ENCODE peak calls at places on chromosomes 3 and 15, in four cellular contexts. F, A, S and L are unnamed samples.
A peak's percentile ranks its signal among the peaks of the same experiment; 100 is the strongest.

GRCh38 chr15:69465253-69465652 is 12.6 kb downstream of the RPLP1 start:
- DNase-seq in S (no peak), F (no peak), A (no peak), L (no peak)

GRCh38 chr3:156359337-156359736 is 195.6 kb downstream of the SSR3 start:
- DNase-seq in S (no peak), A (no peak), F (no peak), L (peak; percentile 7)

GRCh38 chr3:9508781-9509180 is 44.8 kb downstream of the LHFPL4 start:
- DNase-seq in S (no peak), A (no peak), F (no peak), L (no peak)

GRCh38 chr3:142925140-142925539 is 36.3 kb upstream of the PCOLCE2 start:
- DNase-seq in S (no peak), A (no peak), F (no peak), L (no peak)

GRCh38 chr3:15505412-15506165 is 15.9 kb downstream of the COLQ start:
- DNase-seq in S (no peak), F (no peak), A (no peak), L (no peak)

GRCh38 chr3:56829543-56829942 is 27.8 kb upstream of the ARHGEF3 start:
- DNase-seq in F (no peak), A (no peak), S (peak; percentile 30), L (no peak)

GRCh38 chr3:158908187-158908762 is 106.4 kb downstream of the MFSD1 start:
- DNase-seq in A (no peak), S (no peak), F (no peak), L (no peak)

GRCh38 chr3:126613481-126614187 is 41.3 kb downstream of the TXNRD3 start:
- DNase-seq in A (no peak), S (no peak), F (no peak), L (no peak)

DNA sequence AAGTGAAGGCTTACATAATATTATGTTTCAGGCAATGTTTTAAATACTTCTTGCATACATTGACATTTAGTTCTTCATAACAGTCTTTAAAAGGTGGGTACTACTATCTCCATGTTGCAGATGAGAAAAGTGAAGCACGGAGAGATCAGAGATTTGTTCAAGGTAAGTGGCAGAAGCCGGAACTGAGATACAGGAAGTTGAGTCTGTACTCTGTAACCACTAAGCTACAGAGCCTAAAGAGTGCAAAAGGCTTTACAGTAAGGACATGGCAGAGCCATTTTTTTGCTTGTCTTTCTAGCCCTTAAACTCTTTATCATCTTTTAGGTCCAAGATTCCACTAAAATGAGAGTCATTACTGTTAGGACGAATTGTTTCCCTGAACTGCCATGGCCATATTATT is 186.5 kb upstream of the PEX5L start:
- DNase-seq in F (no peak), S (no peak), A (no peak), L (no peak)
- H3K9me3 ChIP-seq in F (no peaks in the 10 kb centered on the region), S (peaks cover 49% of the 10 kb centered on the region), A (no peaks in the 10 kb centered on the region), L (no peaks in the 10 kb centered on the region)

DNA sequence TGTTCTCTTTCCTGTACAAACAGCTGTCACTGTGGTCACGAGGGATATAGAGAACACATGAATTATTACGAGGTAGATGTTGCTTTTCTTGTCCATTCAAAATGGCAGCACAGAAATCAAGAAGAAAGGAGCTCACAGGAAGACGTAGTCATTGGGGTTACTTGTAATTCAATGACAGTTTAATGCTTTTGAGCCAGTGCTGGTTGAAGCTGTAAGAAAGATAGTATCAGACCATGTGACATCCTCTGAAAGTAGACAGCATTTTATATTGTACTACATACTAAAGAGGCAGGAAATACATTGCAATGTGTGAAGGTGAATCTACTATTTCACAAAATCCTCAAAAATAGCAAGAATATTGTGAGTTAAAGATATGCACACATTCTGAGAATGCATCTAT is 140.3 kb downstream of the ABI3BP start:
- DNase-seq in A (no peak), S (no peak), F (no peak), L (no peak)
- TF ChIP-seq ZNF274 in A (no peak), S (no peak), F (no peak), L (no peak)

GRCh38 chr15:87959658-87960057 is 296.9 kb downstream of the NTRK3 start:
- DNase-seq in F (no peak), S (no peak), A (no peak), L (no peak)
- H3K4me1 ChIP-seq in F (no peaks in the 10 kb centered on the region), S (no peaks in the 10 kb centered on the region), A (no peaks in the 10 kb centered on the region), L (no peaks in the 10 kb centered on the region)

GRCh38 chr3:149832086-149832485 is 19.1 kb downstream of the RNF13 start:
- DNase-seq in S (no peak), F (no peak), A (no peak), L (no peak)
- H3K9me3 ChIP-seq in S (peaks cover 58% of the 10 kb centered on the region), F (peaks cover 7% of the 10 kb centered on the region), A (peaks cover 29% of the 10 kb centered on the region), L (peaks cover 20% of the 10 kb centered on the region)

DNA sequence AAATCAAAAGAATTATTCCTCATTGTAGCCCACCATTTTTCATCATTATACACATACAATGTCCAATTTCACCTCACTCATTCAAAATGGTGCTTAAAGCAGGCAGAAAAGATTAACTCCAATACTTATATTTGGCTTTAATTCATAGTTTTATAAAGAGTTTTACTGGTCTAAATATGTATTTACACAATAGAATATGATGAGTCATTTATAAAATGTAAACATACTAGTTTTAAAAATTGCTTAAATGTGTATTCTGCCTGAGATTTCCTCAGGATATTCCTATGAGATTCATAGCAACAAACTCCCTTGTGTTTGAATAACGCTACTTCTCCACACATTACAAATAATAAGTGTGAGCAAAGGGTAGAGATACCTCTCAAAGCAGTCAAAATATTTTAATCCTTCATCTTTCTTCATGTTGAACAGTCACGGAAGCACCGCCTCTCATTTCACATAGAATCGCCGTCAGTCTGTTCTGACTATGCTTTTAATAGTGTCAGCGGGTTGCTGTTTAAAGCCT is 75.7 kb upstream of the GBE1 start:
- DNase-seq in F (no peak), S (no peak), A (no peak), L (no peak)
- TF ChIP-seq ZNF274 in F (no peak), S (no peak), A (no peak), L (no peak)

GRCh38 chr3:43956945-43957344 is 266.2 kb downstream of the ABHD5 start:
- DNase-seq in A (no peak), F (no peak), S (no peak), L (no peak)

GRCh38 chr3:43958973-43959372 is 268.2 kb downstream of the ABHD5 start:
- DNase-seq in A (no peak), F (no peak), S (no peak), L (no peak)

GRCh38 chr3:43958005-43958770 is 267.4 kb downstream of the ABHD5 start:
- DNase-seq in S (no peak), F (no peak), A (no peak), L (no peak)

GRCh38 chr3:43959498-43960447 is 269.0 kb downstream of the ABHD5 start:
- DNase-seq in S (no peak), F (no peak), A (no peak), L (no peak)

GRCh38 chr3:43957553-43957952 is 266.8 kb downstream of the ABHD5 start:
- DNase-seq in S (no peak), F (no peak), A (no peak), L (no peak)
- H3K4me1 ChIP-seq in S (no peaks in the 10 kb centered on the region), F (no peaks in the 10 kb centered on the region), A (peaks cover 31% of the 10 kb centered on the region), L (peaks cover 4% of the 10 kb centered on the region)

GRCh38 chr15:33489335-33489734 is 178.6 kb downstream of the RYR3 start:
- DNase-seq in F (no peak), A (no peak), S (no peak), L (no peak)

GRCh38 chr15:33492434-33493052 is 181.8 kb downstream of the RYR3 start:
- DNase-seq in S (no peak), F (no peak), A (no peak), L (no peak)

GRCh38 chr15:33490703-33491102 is 179.9 kb downstream of the RYR3 start:
- DNase-seq in S (no peak), F (no peak), A (no peak), L (no peak)

DNA sequence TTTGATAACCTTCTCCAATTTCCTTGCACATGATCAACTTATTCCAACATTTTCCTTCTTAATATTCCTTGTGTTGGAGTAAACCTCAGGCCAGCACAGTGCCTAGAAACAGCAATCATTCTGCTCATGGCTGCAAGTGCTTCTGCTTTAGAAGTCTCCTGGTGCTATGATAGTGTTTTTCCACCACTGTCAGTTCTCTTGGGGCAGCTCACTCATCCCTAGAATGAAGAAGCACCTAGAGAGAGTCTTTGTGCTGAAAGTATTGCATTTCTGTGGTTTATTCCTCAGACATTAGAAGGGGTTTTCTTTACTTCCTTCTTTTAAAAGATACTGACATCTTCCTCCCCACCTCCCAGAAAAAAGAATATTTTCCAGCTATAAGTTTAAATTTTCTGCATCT is 183.5 kb downstream of the RYR3 start:
- DNase-seq in S (no peak), A (no peak), F (no peak), L (no peak)
- H3K9me3 ChIP-seq in S (peaks cover 4% of the 10 kb centered on the region), A (no peaks in the 10 kb centered on the region), F (no peaks in the 10 kb centered on the region), L (no peaks in the 10 kb centered on the region)

DNA sequence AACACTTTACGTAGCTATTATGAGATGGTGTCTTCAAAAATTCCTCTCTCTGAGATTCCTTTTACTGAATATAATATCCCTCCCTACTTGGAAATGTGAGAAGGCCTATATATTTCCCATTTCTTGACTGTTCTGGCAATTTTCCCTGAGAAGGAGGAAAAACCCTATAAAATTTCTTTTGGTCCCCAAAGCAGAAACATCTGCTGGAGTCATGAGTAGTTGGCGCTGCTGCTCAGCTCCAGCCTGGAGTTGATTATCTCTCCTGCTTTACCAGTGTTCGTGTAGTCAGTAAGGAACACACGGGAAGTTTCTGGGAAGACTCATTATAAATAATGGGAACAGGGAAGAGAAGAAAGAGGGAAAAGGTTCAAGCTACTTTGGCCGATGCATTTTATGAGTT is 680.1 kb downstream of the EPHA3 start:
- DNase-seq in S (no peak), F (no peak), A (no peak), L (no peak)
- TF ChIP-seq ZNF274 in S (no peak), F (no peak), A (no peak), L (no peak)

GRCh38 chr15:62453356-62453755 is 288.3 kb upstream of the C2CD4B start:
- DNase-seq in S (no peak), A (no peak), F (no peak), L (no peak)

GRCh38 chr15:62452656-62453055 is 287.6 kb upstream of the C2CD4B start:
- DNase-seq in S (no peak), F (no peak), A (no peak), L (no peak)

GRCh38 chr15:62453979-62454378 is 288.9 kb upstream of the C2CD4B start:
- DNase-seq in A (no peak), S (no peak), F (no peak), L (no peak)

GRCh38 chr15:62450061-62450460 is 285.0 kb upstream of the C2CD4B start:
- DNase-seq in S (no peak), F (no peak), A (no peak), L (no peak)

DNA sequence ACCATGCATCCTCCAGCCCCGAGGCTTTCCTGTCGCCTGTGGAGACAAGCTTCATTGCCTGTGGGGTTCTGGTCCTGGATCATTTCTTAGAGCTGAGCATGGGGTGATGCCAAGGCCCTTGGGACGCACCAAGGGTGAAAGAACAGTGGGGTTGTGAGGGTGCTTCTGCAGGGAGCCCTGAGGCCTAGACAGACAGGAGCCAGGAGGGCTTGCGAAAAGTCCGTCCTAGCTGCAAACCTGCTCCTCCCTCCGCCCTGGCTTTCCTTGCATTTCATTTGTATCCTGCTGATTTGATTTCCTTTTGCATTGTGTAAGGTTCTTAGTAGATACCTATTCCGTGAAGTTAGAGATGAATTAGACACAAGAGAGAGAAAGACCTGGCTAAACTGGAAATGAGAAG is 286.9 kb upstream of the C2CD4B start:
- DNase-seq in A (no peak), F (no peak), S (no peak), L (no peak)
- H3K4me1 ChIP-seq in A (no peaks in the 10 kb centered on the region), F (no peaks in the 10 kb centered on the region), S (peaks cover 24% of the 10 kb centered on the region), L (peaks cover 4% of the 10 kb centered on the region)